ENCODE peak calls at places on chromosomes 1 and 21, in nine cellular contexts. One of them, this sample, is unnamed.

GRCh38 chr1:17419626-17420328 is 19.7 kb downstream of the RCC2 start:
- DNase-seq in A549: peak; percentile 36
- DNase-seq in stomach: peak; percentile 79
- DNase-seq in B cell: peak; percentile 85
- DNase-seq in psoas muscle: peak; percentile 73
- DNase-seq in lower lobe of right lung: peak; percentile 79
- DNase-seq in endothelial cell: peak; percentile 85
- DNase-seq in thoracic aorta: no peak
- DNase-seq in astrocyte of the spinal cord: peak; percentile 49
- DNase-seq in this sample: peak; percentile 76

GRCh38 chr1:174692313-174692712 is 244.5 kb downstream of the GPR52 start:
- DNase-seq in A549: peak; percentile 9
- DNase-seq in stomach: no peak
- DNase-seq in B cell: no peak
- DNase-seq in lower lobe of right lung: no peak
- DNase-seq in endothelial cell: no peak
- DNase-seq in thoracic aorta: no peak
- DNase-seq in psoas muscle: no peak
- DNase-seq in astrocyte of the spinal cord: peak; percentile 10
- DNase-seq in this sample: no peak

GRCh38 chr1:187689137-187689536 is 860.4 kb downstream of the PLA2G4A start:
- DNase-seq in A549: no peak
- DNase-seq in thoracic aorta: no peak
- DNase-seq in astrocyte of the spinal cord: peak; percentile 95
- DNase-seq in endothelial cell: no peak
- DNase-seq in psoas muscle: no peak
- DNase-seq in lower lobe of right lung: no peak
- DNase-seq in stomach: peak; percentile 65
- DNase-seq in B cell: no peak
- DNase-seq in this sample: no peak

GRCh38 chr1:245956225-245956624 is 550.9 kb downstream of the SMYD3 start:
- DNase-seq in endothelial cell: no peak
- DNase-seq in stomach: no peak
- DNase-seq in lower lobe of right lung: no peak
- DNase-seq in thoracic aorta: no peak
- DNase-seq in B cell: peak; percentile 22
- DNase-seq in A549: no peak
- DNase-seq in psoas muscle: no peak
- DNase-seq in astrocyte of the spinal cord: no peak
- DNase-seq in this sample: peak; percentile 33

GRCh38 chr1:109504974-109505373 is 4.6 kb downstream of the AMIGO1 start:
- DNase-seq in endothelial cell: no peak
- DNase-seq in thoracic aorta: no peak
- DNase-seq in psoas muscle: no peak
- DNase-seq in lower lobe of right lung: no peak
- DNase-seq in astrocyte of the spinal cord: no peak
- DNase-seq in A549: no peak
- DNase-seq in B cell: no peak
- DNase-seq in stomach: no peak
- DNase-seq in this sample: no peak

GRCh38 chr1:84298688-84299535 is 2.6 kb upstream of the SAMD13 start:
- DNase-seq in endothelial cell: peak; percentile 54
- DNase-seq in stomach: peak; percentile 31
- DNase-seq in astrocyte of the spinal cord: peak; percentile 18
- DNase-seq in lower lobe of right lung: peak; percentile 56
- DNase-seq in B cell: peak; percentile 42
- DNase-seq in A549: peak; percentile 34
- DNase-seq in psoas muscle: peak; percentile 26
- DNase-seq in thoracic aorta: no peak
- DNase-seq in this sample: peak; percentile 23

GRCh38 chr1:239717097-239718051 is 331.0 kb downstream of the CHRM3 start:
- DNase-seq in lower lobe of right lung: no peak
- DNase-seq in thoracic aorta: no peak
- DNase-seq in astrocyte of the spinal cord: no peak
- DNase-seq in stomach: no peak
- DNase-seq in A549: peak; percentile 8
- DNase-seq in B cell: no peak
- DNase-seq in psoas muscle: no peak
- DNase-seq in endothelial cell: no peak
- DNase-seq in this sample: no peak

GRCh38 chr1:172926070-172926469 is 124.7 kb downstream of the TNFSF18 start:
- DNase-seq in B cell: no peak
- DNase-seq in lower lobe of right lung: no peak
- DNase-seq in endothelial cell: no peak
- DNase-seq in stomach: no peak
- DNase-seq in thoracic aorta: no peak
- DNase-seq in psoas muscle: no peak
- DNase-seq in astrocyte of the spinal cord: no peak
- DNase-seq in A549: no peak
- DNase-seq in this sample: no peak

GRCh38 chr1:31815752-31816484 is at the start of gene SPOCD1:
- DNase-seq in thoracic aorta: peak; percentile 40
- DNase-seq in psoas muscle: peak; percentile 73
- DNase-seq in lower lobe of right lung: peak; percentile 93
- DNase-seq in endothelial cell: peak; percentile 84
- DNase-seq in A549: peak; percentile 86
- DNase-seq in astrocyte of the spinal cord: peak; percentile 71
- DNase-seq in stomach: peak; percentile 84
- DNase-seq in B cell: peak; percentile 72
- DNase-seq in this sample: peak; percentile 75

GRCh38 chr1:12488666-12489354 is 129.2 kb downstream of the DHRS3 start:
- DNase-seq in thoracic aorta: no peak
- DNase-seq in A549: no peak
- DNase-seq in stomach: no peak
- DNase-seq in psoas muscle: no peak
- DNase-seq in lower lobe of right lung: no peak
- DNase-seq in endothelial cell: no peak
- DNase-seq in astrocyte of the spinal cord: peak; percentile 59
- DNase-seq in B cell: no peak
- DNase-seq in this sample: no peak

GRCh38 chr21:29145354-29145782 is 14.9 kb downstream of the MAP3K7CL start:
- DNase-seq in endothelial cell: no peak
- DNase-seq in A549: peak; percentile 17
- DNase-seq in stomach: no peak
- DNase-seq in astrocyte of the spinal cord: peak; percentile 92
- DNase-seq in B cell: no peak
- DNase-seq in lower lobe of right lung: no peak
- DNase-seq in thoracic aorta: peak; percentile 29
- DNase-seq in psoas muscle: no peak
- DNase-seq in this sample: no peak

GRCh38 chr1:115714572-115715141 is 53.9 kb downstream of the CASQ2 start:
- DNase-seq in psoas muscle: no peak
- DNase-seq in B cell: no peak
- DNase-seq in stomach: peak; percentile 93
- DNase-seq in lower lobe of right lung: peak; percentile 50
- DNase-seq in astrocyte of the spinal cord: no peak
- DNase-seq in thoracic aorta: no peak
- DNase-seq in endothelial cell: no peak
- DNase-seq in A549: no peak
- DNase-seq in this sample: no peak

GRCh38 chr1:95039360-95040031 is 33.3 kb downstream of the ALG14 start:
- DNase-seq in endothelial cell: no peak
- DNase-seq in astrocyte of the spinal cord: no peak
- DNase-seq in thoracic aorta: no peak
- DNase-seq in A549: no peak
- DNase-seq in stomach: no peak
- DNase-seq in psoas muscle: no peak
- DNase-seq in lower lobe of right lung: no peak
- DNase-seq in B cell: no peak
- DNase-seq in this sample: no peak

GRCh38 chr1:117678246-117678977 is 72.6 kb downstream of the TENT5C start:
- DNase-seq in thoracic aorta: no peak
- DNase-seq in psoas muscle: no peak
- DNase-seq in B cell: no peak
- DNase-seq in A549: no peak
- DNase-seq in astrocyte of the spinal cord: no peak
- DNase-seq in stomach: peak; percentile 66
- DNase-seq in endothelial cell: no peak
- DNase-seq in lower lobe of right lung: no peak
- DNase-seq in this sample: no peak

GRCh38 chr1:155062702-155063411 is 683 bp upstream of the EFNA4 start:
- DNase-seq in astrocyte of the spinal cord: peak; percentile 50
- DNase-seq in B cell: peak; percentile 81
- DNase-seq in lower lobe of right lung: peak; percentile 74
- DNase-seq in endothelial cell: peak; percentile 85
- DNase-seq in stomach: peak; percentile 69
- DNase-seq in A549: peak; percentile 72
- DNase-seq in psoas muscle: peak; percentile 59
- DNase-seq in thoracic aorta: no peak
- DNase-seq in this sample: peak; percentile 53

GRCh38 chr1:205525495-205526285 is 21.2 kb downstream of the CDK18 start:
- DNase-seq in thoracic aorta: no peak
- DNase-seq in lower lobe of right lung: no peak
- DNase-seq in A549: no peak
- DNase-seq in endothelial cell: no peak
- DNase-seq in stomach: no peak
- DNase-seq in B cell: no peak
- DNase-seq in astrocyte of the spinal cord: no peak
- DNase-seq in psoas muscle: no peak
- DNase-seq in this sample: no peak

GRCh38 chr1:88867743-88868521 is 23.4 kb downstream of the GTF2B start:
- DNase-seq in astrocyte of the spinal cord: peak; percentile 89
- DNase-seq in psoas muscle: no peak
- DNase-seq in lower lobe of right lung: no peak
- DNase-seq in thoracic aorta: no peak
- DNase-seq in B cell: no peak
- DNase-seq in stomach: no peak
- DNase-seq in endothelial cell: no peak
- DNase-seq in A549: no peak
- DNase-seq in this sample: no peak

DNA sequence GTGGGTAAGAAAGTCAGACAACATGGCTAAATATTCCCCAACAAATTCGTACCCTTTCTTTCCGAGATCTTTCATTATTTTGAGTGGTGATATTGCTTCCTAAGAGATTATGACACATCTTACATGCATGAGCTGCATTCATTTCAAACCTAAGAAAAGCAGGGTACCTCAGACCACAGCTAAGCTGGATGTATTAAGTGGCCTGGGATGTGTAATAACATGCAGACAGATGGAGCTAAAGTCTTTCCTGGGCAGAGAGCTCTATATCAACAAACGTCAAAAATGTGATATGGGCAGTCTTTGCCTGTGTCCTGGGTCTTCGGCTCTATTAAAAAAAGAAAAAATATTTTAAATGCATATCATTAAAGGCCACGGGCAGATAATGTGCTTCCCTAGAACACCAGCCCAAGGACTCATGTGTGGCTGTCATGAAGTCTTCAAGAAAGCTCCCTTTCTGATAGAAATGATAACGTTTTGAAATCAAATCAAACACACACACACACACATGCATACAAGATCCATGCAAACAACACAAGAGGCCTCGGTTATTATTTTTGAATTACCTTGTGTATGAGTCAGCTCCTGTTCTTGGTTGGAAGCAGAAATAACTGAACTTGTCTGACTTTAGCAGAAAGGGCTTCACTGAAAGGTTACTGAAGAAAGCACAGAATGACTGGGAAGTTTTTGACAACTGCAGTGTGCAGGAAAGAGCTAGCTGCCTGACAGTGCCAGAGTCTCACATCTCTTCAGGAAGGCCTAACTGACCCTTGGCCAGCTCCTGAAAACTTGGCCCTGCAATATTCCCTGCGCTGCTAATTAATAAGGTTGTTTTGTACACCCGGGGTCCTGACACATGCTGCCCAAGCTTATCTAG is 231.2 kb downstream of the DSCAM start:
- DNase-seq in thoracic aorta: no peak
- DNase-seq in A549: no peak
- DNase-seq in stomach: no peak
- DNase-seq in endothelial cell: no peak
- DNase-seq in astrocyte of the spinal cord: no peak
- DNase-seq in B cell: no peak
- DNase-seq in lower lobe of right lung: no peak
- DNase-seq in psoas muscle: no peak
- DNase-seq in this sample: no peak
- TF ChIP-seq CTCF in thoracic aorta: no peak
- TF ChIP-seq CTCF in A549: no peak
- TF ChIP-seq CTCF in stomach: no peak
- TF ChIP-seq CTCF in endothelial cell: no peak
- TF ChIP-seq CTCF in astrocyte of the spinal cord: no peak
- TF ChIP-seq CTCF in B cell: no peak
- TF ChIP-seq CTCF in lower lobe of right lung: no peak
- TF ChIP-seq CTCF in psoas muscle: no peak
- TF ChIP-seq CTCF in this sample: no peak

DNA sequence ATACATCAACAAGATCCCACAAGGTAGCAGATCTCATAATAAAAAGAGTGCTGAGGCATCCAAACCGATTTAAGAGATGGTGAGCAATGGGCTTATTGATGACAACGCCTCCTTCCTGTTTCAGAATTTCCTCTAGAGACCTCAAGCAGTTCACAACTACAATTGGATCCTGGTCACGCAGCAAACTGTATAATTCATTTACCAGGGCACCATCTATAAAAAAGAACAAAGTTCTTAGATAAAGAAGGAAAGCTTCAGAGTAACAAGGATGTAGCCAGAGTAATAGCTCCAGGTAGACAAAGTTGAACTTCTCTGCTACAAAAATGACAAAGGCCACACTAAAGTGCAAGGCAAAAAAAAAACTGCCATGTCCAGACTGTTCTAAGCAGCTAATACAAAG is 3.4 kb downstream of the AP4B1 start:
- DNase-seq in stomach: no peak
- DNase-seq in endothelial cell: no peak
- DNase-seq in astrocyte of the spinal cord: no peak
- DNase-seq in lower lobe of right lung: no peak
- DNase-seq in B cell: no peak
- DNase-seq in thoracic aorta: no peak
- DNase-seq in A549: no peak
- DNase-seq in psoas muscle: no peak
- DNase-seq in this sample: no peak
- TF ChIP-seq CTCF in stomach: no peak
- TF ChIP-seq CTCF in endothelial cell: no peak
- TF ChIP-seq CTCF in astrocyte of the spinal cord: no peak
- TF ChIP-seq CTCF in lower lobe of right lung: no peak
- TF ChIP-seq CTCF in B cell: no peak
- TF ChIP-seq CTCF in thoracic aorta: no peak
- TF ChIP-seq CTCF in A549: no peak
- TF ChIP-seq CTCF in psoas muscle: no peak
- TF ChIP-seq CTCF in this sample: no peak

GRCh38 chr1:65458730-65459396 is 38.4 kb downstream of the LEPR start:
- DNase-seq in A549: no peak
- DNase-seq in thoracic aorta: no peak
- DNase-seq in lower lobe of right lung: no peak
- DNase-seq in B cell: no peak
- DNase-seq in stomach: no peak
- DNase-seq in astrocyte of the spinal cord: peak; percentile 24
- DNase-seq in psoas muscle: no peak
- DNase-seq in endothelial cell: no peak
- DNase-seq in this sample: no peak
- TF ChIP-seq CTCF in A549: no peak
- TF ChIP-seq CTCF in thoracic aorta: no peak
- TF ChIP-seq CTCF in lower lobe of right lung: no peak
- TF ChIP-seq CTCF in B cell: no peak
- TF ChIP-seq CTCF in stomach: no peak
- TF ChIP-seq CTCF in astrocyte of the spinal cord: no peak
- TF ChIP-seq CTCF in psoas muscle: no peak
- TF ChIP-seq CTCF in endothelial cell: no peak
- TF ChIP-seq CTCF in this sample: no peak

DNA sequence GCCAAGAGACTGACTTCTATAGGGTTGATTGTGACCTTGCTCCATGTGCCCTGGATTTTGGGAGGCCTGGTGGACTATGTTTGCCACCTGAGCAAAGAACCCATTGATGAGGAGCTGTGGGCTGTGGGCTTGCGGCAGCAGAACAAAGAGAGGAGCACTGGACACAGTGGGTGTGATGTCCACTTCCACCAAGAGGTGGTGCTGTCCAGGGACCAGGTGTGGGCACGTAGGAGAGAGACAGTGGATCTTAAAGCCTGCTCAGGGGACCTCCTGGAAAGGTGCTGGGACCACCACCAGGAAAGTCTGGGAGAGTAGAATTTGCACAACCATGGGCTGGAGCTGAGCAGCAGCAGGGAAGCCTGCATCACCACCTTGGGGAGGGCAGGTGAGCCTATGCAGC is 106.7 kb upstream of the ETS2 start:
- DNase-seq in astrocyte of the spinal cord: no peak
- DNase-seq in A549: no peak
- DNase-seq in endothelial cell: peak; percentile 43
- DNase-seq in thoracic aorta: no peak
- DNase-seq in B cell: no peak
- DNase-seq in lower lobe of right lung: no peak
- DNase-seq in stomach: no peak
- DNase-seq in psoas muscle: no peak
- DNase-seq in this sample: no peak
- TF ChIP-seq CTCF in astrocyte of the spinal cord: peak; percentile 37
- TF ChIP-seq CTCF in A549: no peak
- TF ChIP-seq CTCF in endothelial cell: peak; percentile 58
- TF ChIP-seq CTCF in thoracic aorta: peak; percentile 11
- TF ChIP-seq CTCF in B cell: no peak
- TF ChIP-seq CTCF in lower lobe of right lung: no peak
- TF ChIP-seq CTCF in stomach: no peak
- TF ChIP-seq CTCF in psoas muscle: no peak
- TF ChIP-seq CTCF in this sample: no peak